ENCODE peak calls at places on chromosomes 13 and 19, in four cellular contexts. One of them, this sample, is unnamed.

GRCh38 chr13:21060827-21061076 is 634 bp downstream of the LATS2 start:
- DNase-seq in AG09309: no peak
- DNase-seq in left ventricle myocardium inferior: peak; percentile 60
- DNase-seq in right atrium auricular region: no peak
- DNase-seq in this sample: no peak

GRCh38 chr13:109145631-109146030 is 516.2 kb downstream of the MYO16 start:
- DNase-seq in AG09309: peak; percentile 40
- DNase-seq in left ventricle myocardium inferior: no peak
- DNase-seq in right atrium auricular region: no peak
- DNase-seq in this sample: peak; percentile 78

GRCh38 chr19:33397536-33398360 is 24.2 kb downstream of the CEBPG start:
- DNase-seq in AG09309: no peak
- DNase-seq in left ventricle myocardium inferior: no peak
- DNase-seq in right atrium auricular region: no peak
- DNase-seq in this sample: no peak

GRCh38 chr19:50333235-50333736 is 4.1 kb upstream of the KCNC3 start:
- DNase-seq in AG09309: peak; percentile 27
- DNase-seq in left ventricle myocardium inferior: peak; percentile 88
- DNase-seq in right atrium auricular region: peak; percentile 92
- DNase-seq in this sample: peak; percentile 72

GRCh38 chr13:99205621-99206220 is 5.1 kb downstream of the UBAC2 start:
- DNase-seq in AG09309: no peak
- DNase-seq in left ventricle myocardium inferior: no peak
- DNase-seq in right atrium auricular region: no peak
- DNase-seq in this sample: no peak

GRCh38 chr13:112752711-112753541 is 63.1 kb downstream of the ATP11A start:
- DNase-seq in AG09309: no peak
- DNase-seq in left ventricle myocardium inferior: no peak
- DNase-seq in right atrium auricular region: no peak
- DNase-seq in this sample: no peak

GRCh38 chr13:110261166-110262081 is 45.5 kb downstream of the COL4A1 start:
- DNase-seq in AG09309: no peak
- DNase-seq in left ventricle myocardium inferior: no peak
- DNase-seq in right atrium auricular region: peak; percentile 56
- DNase-seq in this sample: no peak

GRCh38 chr19:21482863-21483276 is 22.5 kb upstream of the ZNF429 start:
- DNase-seq in AG09309: no peak
- DNase-seq in left ventricle myocardium inferior: peak; percentile 63
- DNase-seq in right atrium auricular region: peak; percentile 60
- DNase-seq in this sample: peak; percentile 22

GRCh38 chr13:112812306-112813034 is 122.6 kb downstream of the ATP11A start:
- DNase-seq in AG09309: no peak
- DNase-seq in left ventricle myocardium inferior: no peak
- DNase-seq in right atrium auricular region: peak; percentile 50
- DNase-seq in this sample: no peak

GRCh38 chr13:45194081-45194939 is 6.5 kb downstream of the KCTD4 start:
- DNase-seq in AG09309: no peak
- DNase-seq in left ventricle myocardium inferior: peak; percentile 37
- DNase-seq in right atrium auricular region: peak; percentile 74
- DNase-seq in this sample: peak; percentile 87
- TF ChIP-seq CTCF in AG09309: peak; percentile 65
- TF ChIP-seq CTCF in left ventricle myocardium inferior: peak; percentile 50
- TF ChIP-seq CTCF in right atrium auricular region: peak; percentile 59
- TF ChIP-seq CTCF in this sample: peak; percentile 84

GRCh38 chr19:5804516-5805464 is at the start of gene NRTN:
- DNase-seq in AG09309: no peak
- DNase-seq in left ventricle myocardium inferior: no peak
- DNase-seq in right atrium auricular region: no peak
- DNase-seq in this sample: no peak
- H3K4me3 ChIP-seq in AG09309: peak within 1 kb of the TSS; percentile 40
- H3K4me3 ChIP-seq in left ventricle myocardium inferior: peak within 1 kb of the TSS; percentile 65
- H3K4me3 ChIP-seq in right atrium auricular region: peak within 1 kb of the TSS; percentile 56
- H3K4me3 ChIP-seq in this sample: no peak within 1 kb of the TSS

GRCh38 chr19:7428651-7429113 is 60.2 kb downstream of the PEX11G start:
- DNase-seq in AG09309: no peak
- DNase-seq in left ventricle myocardium inferior: no peak
- DNase-seq in right atrium auricular region: no peak
- DNase-seq in this sample: no peak

GRCh38 chr19:7427944-7428343 is 60.9 kb downstream of the PEX11G start:
- DNase-seq in AG09309: peak; percentile 29
- DNase-seq in left ventricle myocardium inferior: no peak
- DNase-seq in right atrium auricular region: no peak
- DNase-seq in this sample: peak; percentile 43

GRCh38 chr19:7421941-7422744 is 66.7 kb downstream of the PEX11G start:
- DNase-seq in AG09309: no peak
- DNase-seq in left ventricle myocardium inferior: no peak
- DNase-seq in right atrium auricular region: no peak
- DNase-seq in this sample: no peak

DNA sequence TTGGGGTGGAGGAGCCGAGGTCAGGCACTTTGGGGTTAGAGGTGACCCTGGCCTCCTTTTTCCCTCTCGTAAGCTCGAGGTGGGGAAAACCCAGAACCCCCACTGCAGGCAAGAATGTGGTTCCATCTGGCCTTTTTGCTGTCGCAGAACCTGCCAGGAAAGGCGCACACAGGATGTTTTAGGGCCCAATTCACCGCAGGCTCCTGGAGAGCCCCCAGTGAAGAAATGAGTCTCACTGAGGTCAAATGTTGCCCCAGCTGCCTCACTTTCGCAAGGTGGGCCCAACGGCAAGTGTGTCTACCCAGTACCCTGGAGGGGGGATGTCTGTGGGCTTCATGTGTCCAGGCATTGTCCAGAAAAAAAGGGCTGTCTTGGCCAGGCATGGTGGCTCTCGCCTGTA is 61.8 kb downstream of the PEX11G start:
- DNase-seq in AG09309: no peak
- DNase-seq in left ventricle myocardium inferior: no peak
- DNase-seq in right atrium auricular region: no peak
- DNase-seq in this sample: no peak
- TF ChIP-seq CTCF in AG09309: no peak
- TF ChIP-seq CTCF in left ventricle myocardium inferior: no peak
- TF ChIP-seq CTCF in right atrium auricular region: no peak
- TF ChIP-seq CTCF in this sample: no peak

GRCh38 chr19:38507551-38508127 is 74.1 kb downstream of the RYR1 start:
- DNase-seq in AG09309: no peak
- DNase-seq in left ventricle myocardium inferior: no peak
- DNase-seq in right atrium auricular region: no peak
- DNase-seq in this sample: no peak
- H3K4me3 ChIP-seq in AG09309: no peak overlapping the region
- H3K4me3 ChIP-seq in left ventricle myocardium inferior: no peak overlapping the region
- H3K4me3 ChIP-seq in right atrium auricular region: no peak overlapping the region
- H3K4me3 ChIP-seq in this sample: no peak overlapping the region

DNA sequence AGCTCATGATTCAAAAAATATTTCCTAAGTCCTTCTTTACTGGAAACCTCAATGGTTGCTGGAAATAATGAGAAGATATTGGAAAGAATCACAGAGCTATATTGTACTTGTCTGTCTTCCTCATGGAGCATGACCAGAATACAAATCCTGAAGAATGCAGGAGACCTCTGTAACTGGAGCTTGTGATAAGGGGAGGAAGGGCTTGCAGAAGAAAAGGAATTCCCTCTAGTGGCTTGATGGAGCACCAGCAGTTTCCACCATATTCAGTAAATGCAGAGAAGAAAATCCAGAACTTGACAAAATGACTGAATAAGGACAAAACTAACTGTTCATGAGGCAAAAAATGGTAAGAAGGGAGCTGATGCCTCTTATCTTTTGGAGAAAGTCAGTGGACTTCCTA is 1333.1 kb downstream of the EFNB2 start:
- DNase-seq in AG09309: no peak
- DNase-seq in left ventricle myocardium inferior: no peak
- DNase-seq in right atrium auricular region: no peak
- DNase-seq in this sample: peak; percentile 4
- TF ChIP-seq CTCF in AG09309: peak; percentile 21
- TF ChIP-seq CTCF in left ventricle myocardium inferior: peak; percentile 61
- TF ChIP-seq CTCF in right atrium auricular region: peak; percentile 60
- TF ChIP-seq CTCF in this sample: peak; percentile 14

DNA sequence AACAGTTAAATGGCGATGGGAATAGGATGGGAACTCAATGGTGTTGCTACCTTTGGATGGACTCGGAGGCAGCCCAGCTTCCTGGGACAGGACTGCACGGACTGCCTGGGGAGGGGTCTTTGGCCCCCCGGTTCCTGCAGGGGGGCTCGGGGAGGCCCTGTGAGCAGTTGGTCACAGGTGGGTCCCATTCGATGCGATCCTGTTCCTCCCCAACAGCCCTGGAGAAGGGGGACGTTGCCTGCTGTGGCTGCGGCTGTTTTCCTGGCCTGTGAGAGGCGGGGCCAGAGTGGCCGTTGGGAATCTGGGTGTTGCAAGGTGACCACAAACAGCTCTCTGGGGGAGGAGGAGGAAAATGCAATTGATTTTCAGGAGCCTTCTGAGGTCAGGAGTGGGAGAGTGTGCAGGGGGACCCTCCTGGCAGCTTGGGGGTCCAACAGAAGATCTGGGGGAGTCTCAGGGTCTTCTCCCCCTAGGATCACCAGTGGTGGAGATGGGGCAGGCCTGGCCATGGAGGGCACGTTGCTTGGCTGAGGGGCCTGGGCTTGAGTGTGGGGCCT is 1.9 kb upstream of the PLPPR3 start:
- DNase-seq in AG09309: no peak
- DNase-seq in left ventricle myocardium inferior: no peak
- DNase-seq in right atrium auricular region: no peak
- DNase-seq in this sample: no peak
- H3K4me3 ChIP-seq in AG09309: no peak overlapping the region
- H3K4me3 ChIP-seq in left ventricle myocardium inferior: no peak overlapping the region
- H3K4me3 ChIP-seq in right atrium auricular region: no peak overlapping the region
- H3K4me3 ChIP-seq in this sample: no peak overlapping the region

GRCh38 chr13:39602614-39603366 is at the start of gene LHFPL6:
- DNase-seq in AG09309: no peak
- DNase-seq in left ventricle myocardium inferior: peak; percentile 92
- DNase-seq in right atrium auricular region: peak; percentile 83
- DNase-seq in this sample: peak; percentile 71
- TF ChIP-seq CTCF in AG09309: peak; percentile 56
- TF ChIP-seq CTCF in left ventricle myocardium inferior: peak; percentile 52
- TF ChIP-seq CTCF in right atrium auricular region: peak; percentile 64
- TF ChIP-seq CTCF in this sample: peak; percentile 35

GRCh38 chr19:38686530-38686888 is 39.1 kb downstream of the ACTN4 start:
- DNase-seq in AG09309: no peak
- DNase-seq in left ventricle myocardium inferior: no peak
- DNase-seq in right atrium auricular region: no peak
- DNase-seq in this sample: no peak

GRCh38 chr19:38683393-38684077 is 36.1 kb downstream of the ACTN4 start:
- DNase-seq in AG09309: no peak
- DNase-seq in left ventricle myocardium inferior: no peak
- DNase-seq in right atrium auricular region: peak; percentile 77
- DNase-seq in this sample: peak; percentile 88

GRCh38 chr19:38685666-38686529 is 38.4 kb downstream of the ACTN4 start:
- DNase-seq in AG09309: no peak
- DNase-seq in left ventricle myocardium inferior: no peak
- DNase-seq in right atrium auricular region: no peak
- DNase-seq in this sample: peak; percentile 83

GRCh38 chr19:38684078-38684861 is 36.8 kb downstream of the ACTN4 start:
- DNase-seq in AG09309: peak; percentile 69
- DNase-seq in left ventricle myocardium inferior: peak; percentile 52
- DNase-seq in right atrium auricular region: peak; percentile 89
- DNase-seq in this sample: peak; percentile 95

DNA sequence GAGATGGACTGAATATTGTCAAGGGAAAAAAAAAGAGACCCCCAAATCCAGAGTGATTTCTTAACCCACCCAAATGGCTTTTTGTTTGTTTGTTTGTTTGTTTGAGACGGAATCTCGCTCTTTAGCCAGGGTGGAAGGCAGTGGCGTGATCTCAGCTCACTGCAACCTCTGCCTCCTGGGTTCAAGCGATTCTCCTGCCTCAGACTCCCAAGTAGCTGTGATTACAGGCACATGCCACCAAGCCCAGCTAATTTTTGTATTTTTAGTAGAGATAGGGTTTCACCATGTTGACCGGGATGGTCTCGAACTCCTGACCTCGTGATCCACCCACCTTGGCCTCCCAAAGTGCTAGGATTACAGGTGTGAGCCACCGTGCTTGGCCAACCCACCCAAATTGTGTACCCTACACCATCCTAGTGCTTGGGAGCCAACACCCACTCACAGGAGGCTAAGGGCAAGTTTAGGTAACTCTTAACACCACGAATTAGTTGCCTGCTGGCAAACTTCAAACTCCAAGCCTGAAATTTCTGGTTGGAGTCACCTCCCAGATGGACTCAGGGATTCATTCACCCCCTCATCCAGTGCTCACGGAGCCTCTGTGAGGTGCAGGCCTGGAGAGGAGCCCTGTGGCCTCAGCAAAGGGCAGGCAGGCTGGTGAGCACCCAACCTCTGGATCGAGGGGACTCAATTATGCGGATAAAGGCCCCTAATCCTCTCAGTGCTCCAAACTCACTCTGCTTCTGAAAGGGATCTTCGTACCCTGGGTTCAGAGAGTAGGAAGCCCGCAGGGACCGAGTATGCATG is 37.6 kb downstream of the ACTN4 start:
- DNase-seq in AG09309: no peak
- DNase-seq in left ventricle myocardium inferior: no peak
- DNase-seq in right atrium auricular region: no peak
- DNase-seq in this sample: no peak
- H3K4me3 ChIP-seq in AG09309: no peak overlapping the region
- H3K4me3 ChIP-seq in left ventricle myocardium inferior: peak overlapping the region; percentile 24
- H3K4me3 ChIP-seq in right atrium auricular region: no peak overlapping the region
- H3K4me3 ChIP-seq in this sample: no peak overlapping the region

DNA sequence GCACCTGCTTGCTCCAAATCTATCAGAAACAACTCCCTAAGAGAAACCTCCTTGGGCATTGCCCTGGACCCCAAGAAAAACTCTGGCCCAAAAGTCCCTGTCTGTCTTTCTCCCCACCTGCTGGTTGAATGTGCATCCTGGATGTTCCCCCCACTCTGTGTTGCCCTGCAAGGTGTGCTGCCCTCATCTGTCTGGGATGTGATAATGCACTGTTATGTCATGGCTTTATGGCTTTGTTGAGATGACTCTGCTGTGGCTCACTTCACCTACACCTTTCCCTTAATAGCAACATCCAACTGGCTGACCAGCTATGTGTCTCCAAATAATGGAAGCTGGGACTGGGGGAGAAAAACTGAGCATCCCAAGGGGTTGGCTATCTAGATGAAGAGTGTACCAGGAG is 2.6 kb downstream of the ZNF20 start:
- DNase-seq in AG09309: no peak
- DNase-seq in left ventricle myocardium inferior: no peak
- DNase-seq in right atrium auricular region: no peak
- DNase-seq in this sample: no peak
- TF ChIP-seq CTCF in AG09309: no peak
- TF ChIP-seq CTCF in left ventricle myocardium inferior: peak; percentile 51
- TF ChIP-seq CTCF in right atrium auricular region: peak; percentile 47
- TF ChIP-seq CTCF in this sample: no peak